ENCODE peak calls at places on chromosomes 1 and 21, in four cellular contexts. One of them, this sample, is unnamed.

GRCh38 chr1:104593418-104594187 is 843.9 kb downstream of the AMY1C start:
- DNase-seq in GM23338: peak
- DNase-seq in hepatocyte: no peak
- DNase-seq in PC-3: no peak
- DNase-seq in this sample: no peak

GRCh38 chr1:9233241-9233941 is 1.2 kb upstream of the H6PD start:
- DNase-seq in GM23338: no peak
- DNase-seq in hepatocyte: peak
- DNase-seq in PC-3: no peak
- DNase-seq in this sample: peak

GRCh38 chr1:44249543-44249942 is 36.3 kb downstream of the DMAP1 start:
- DNase-seq in GM23338: peak
- DNase-seq in hepatocyte: peak
- DNase-seq in PC-3: no peak
- DNase-seq in this sample: no peak

GRCh38 chr1:167482184-167482583 is 36.1 kb downstream of the CD247 start:
- DNase-seq in GM23338: no peak
- DNase-seq in hepatocyte: no peak
- DNase-seq in PC-3: no peak
- DNase-seq in this sample: no peak

GRCh38 chr1:156602557-156602993 is 1.3 kb upstream of the GPATCH4 start:
- DNase-seq in GM23338: peak
- DNase-seq in hepatocyte: no peak
- DNase-seq in PC-3: peak
- DNase-seq in this sample: peak

GRCh38 chr1:205296154-205296553 is 25.4 kb downstream of the NUAK2 start:
- DNase-seq in GM23338: no peak
- DNase-seq in hepatocyte: no peak
- DNase-seq in PC-3: no peak
- DNase-seq in this sample: no peak

GRCh38 chr1:42880384-42880783 is 34.0 kb downstream of the ZNF691 start:
- DNase-seq in GM23338: no peak
- DNase-seq in hepatocyte: no peak
- DNase-seq in PC-3: no peak
- DNase-seq in this sample: no peak

GRCh38 chr1:195082183-195082582 is 1526.1 kb downstream of the KCNT2 start:
- DNase-seq in GM23338: no peak
- DNase-seq in hepatocyte: no peak
- DNase-seq in PC-3: peak
- DNase-seq in this sample: peak

GRCh38 chr1:114248162-114248561 is 94.5 kb upstream of the SYT6 start:
- DNase-seq in GM23338: no peak
- DNase-seq in hepatocyte: no peak
- DNase-seq in PC-3: no peak
- DNase-seq in this sample: no peak

GRCh38 chr1:93604411-93604810 is 77.2 kb downstream of the BCAR3 start:
- DNase-seq in GM23338: no peak
- DNase-seq in hepatocyte: no peak
- DNase-seq in PC-3: no peak
- DNase-seq in this sample: no peak

GRCh38 chr1:65958561-65959350 is 166.1 kb downstream of the PDE4B start:
- DNase-seq in GM23338: peak
- DNase-seq in hepatocyte: peak
- DNase-seq in PC-3: peak
- DNase-seq in this sample: peak

GRCh38 chr1:20439282-20439681 is 46.7 kb downstream of the CAMK2N1 start:
- DNase-seq in GM23338: peak
- DNase-seq in hepatocyte: peak
- DNase-seq in PC-3: peak
- DNase-seq in this sample: peak

GRCh38 chr1:56461158-56462127 is 117.9 kb downstream of the PLPP3 start:
- DNase-seq in GM23338: peak
- DNase-seq in hepatocyte: peak
- DNase-seq in PC-3: no peak
- DNase-seq in this sample: no peak

GRCh38 chr1:174990382-174990999 is 9.3 kb upstream of the CACYBP start:
- DNase-seq in GM23338: no peak
- DNase-seq in hepatocyte: no peak
- DNase-seq in PC-3: peak
- DNase-seq in this sample: peak

GRCh38 chr1:33517596-33518250 is 45.3 kb downstream of the ZSCAN20 start:
- DNase-seq in GM23338: no peak
- DNase-seq in hepatocyte: no peak
- DNase-seq in PC-3: no peak
- DNase-seq in this sample: peak

GRCh38 chr1:112697781-112698201 is 9.1 kb downstream of the RHOC start:
- DNase-seq in GM23338: no peak
- DNase-seq in hepatocyte: no peak
- DNase-seq in PC-3: no peak
- DNase-seq in this sample: no peak

GRCh38 chr1:36386262-36387140 is 777 bp upstream of the STK40 start:
- DNase-seq in GM23338: peak
- DNase-seq in hepatocyte: peak
- DNase-seq in PC-3: peak
- DNase-seq in this sample: peak

GRCh38 chr1:159911668-159912067 is 11.7 kb upstream of the CFAP45 start:
- DNase-seq in GM23338: no peak
- DNase-seq in hepatocyte: no peak
- DNase-seq in PC-3: no peak
- DNase-seq in this sample: no peak

GRCh38 chr21:37365657-37366487 is 701 bp upstream of the DYRK1A start:
- DNase-seq in GM23338: peak
- DNase-seq in hepatocyte: peak
- DNase-seq in PC-3: peak
- DNase-seq in this sample: peak

GRCh38 chr21:17492415-17493168 is 20.3 kb upstream of the CXADR start:
- DNase-seq in GM23338: no peak
- DNase-seq in hepatocyte: peak
- DNase-seq in PC-3: no peak
- DNase-seq in this sample: peak

GRCh38 chr1:76238094-76238551 is 163.6 kb downstream of the ST6GALNAC3 start:
- DNase-seq in GM23338: peak
- DNase-seq in hepatocyte: no peak
- DNase-seq in PC-3: no peak
- DNase-seq in this sample: no peak

GRCh38 chr1:99553301-99553700 is 92.6 kb upstream of the PALMD start:
- DNase-seq in GM23338: no peak
- DNase-seq in hepatocyte: no peak
- DNase-seq in PC-3: no peak
- DNase-seq in this sample: no peak

GRCh38 chr1:244963231-244963826 is 99.0 kb upstream of the HNRNPU start:
- DNase-seq in GM23338: no peak
- DNase-seq in hepatocyte: no peak
- DNase-seq in PC-3: no peak
- DNase-seq in this sample: peak

GRCh38 chr1:244967159-244967558 is 102.8 kb upstream of the HNRNPU start:
- DNase-seq in GM23338: no peak
- DNase-seq in hepatocyte: no peak
- DNase-seq in PC-3: no peak
- DNase-seq in this sample: no peak

GRCh38 chr1:244962140-244962539 is 97.8 kb upstream of the HNRNPU start:
- DNase-seq in GM23338: no peak
- DNase-seq in hepatocyte: no peak
- DNase-seq in PC-3: no peak
- DNase-seq in this sample: peak

GRCh38 chr1:244965182-244965581 is 100.8 kb upstream of the HNRNPU start:
- DNase-seq in GM23338: no peak
- DNase-seq in hepatocyte: no peak
- DNase-seq in PC-3: no peak
- DNase-seq in this sample: no peak

GRCh38 chr1:244964112-244964971 is 100.0 kb upstream of the HNRNPU start:
- DNase-seq in GM23338: peak
- DNase-seq in hepatocyte: peak
- DNase-seq in PC-3: peak
- DNase-seq in this sample: peak
- TF ChIP-seq EZH2phosphoT487 in GM23338: no peak
- TF ChIP-seq EZH2phosphoT487 in hepatocyte: no peak
- TF ChIP-seq EZH2phosphoT487 in PC-3: no peak
- TF ChIP-seq EZH2phosphoT487 in this sample: no peak

DNA sequence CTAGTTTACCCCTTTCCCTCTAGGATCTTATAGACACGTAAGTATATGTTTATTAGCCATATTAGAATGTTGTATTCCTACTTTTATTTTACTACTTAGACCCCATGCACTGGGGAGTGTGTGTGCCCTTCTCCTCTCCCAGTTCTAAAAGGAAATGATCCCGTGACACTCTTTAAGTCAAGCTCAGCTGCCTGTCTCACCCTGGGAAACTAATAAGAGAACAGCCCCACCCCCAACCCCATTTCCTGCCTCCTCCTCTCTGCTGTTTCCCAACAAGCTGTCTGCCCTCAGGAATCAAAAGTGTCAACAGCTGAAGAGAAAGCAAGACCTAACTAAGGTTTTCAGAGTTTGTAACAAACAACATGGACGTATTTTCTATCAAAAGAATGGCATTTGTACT is 92.6 kb upstream of the VAV3 start:
- DNase-seq in GM23338: peak
- DNase-seq in hepatocyte: peak
- DNase-seq in PC-3: no peak
- DNase-seq in this sample: no peak
- TF ChIP-seq EZH2phosphoT487 in GM23338: no peak
- TF ChIP-seq EZH2phosphoT487 in hepatocyte: no peak
- TF ChIP-seq EZH2phosphoT487 in PC-3: no peak
- TF ChIP-seq EZH2phosphoT487 in this sample: no peak

GRCh38 chr1:54694771-54695170 is 20.9 kb upstream of the TTC4 start:
- DNase-seq in GM23338: no peak
- DNase-seq in hepatocyte: no peak
- DNase-seq in PC-3: no peak
- DNase-seq in this sample: no peak

GRCh38 chr1:54695221-54695620 is 20.4 kb upstream of the TTC4 start:
- DNase-seq in GM23338: no peak
- DNase-seq in hepatocyte: no peak
- DNase-seq in PC-3: no peak
- DNase-seq in this sample: no peak

GRCh38 chr1:54695764-54696163 is 19.9 kb upstream of the TTC4 start:
- DNase-seq in GM23338: no peak
- DNase-seq in hepatocyte: no peak
- DNase-seq in PC-3: no peak
- DNase-seq in this sample: no peak

GRCh38 chr1:54697896-54698295 is 17.8 kb upstream of the TTC4 start:
- DNase-seq in GM23338: no peak
- DNase-seq in hepatocyte: no peak
- DNase-seq in PC-3: no peak
- DNase-seq in this sample: no peak

GRCh38 chr1:54696262-54696661 is 19.4 kb upstream of the TTC4 start:
- DNase-seq in GM23338: no peak
- DNase-seq in hepatocyte: no peak
- DNase-seq in PC-3: no peak
- DNase-seq in this sample: no peak
- TF ChIP-seq EZH2phosphoT487 in GM23338: no peak
- TF ChIP-seq EZH2phosphoT487 in hepatocyte: no peak
- TF ChIP-seq EZH2phosphoT487 in PC-3: no peak
- TF ChIP-seq EZH2phosphoT487 in this sample: no peak

DNA sequence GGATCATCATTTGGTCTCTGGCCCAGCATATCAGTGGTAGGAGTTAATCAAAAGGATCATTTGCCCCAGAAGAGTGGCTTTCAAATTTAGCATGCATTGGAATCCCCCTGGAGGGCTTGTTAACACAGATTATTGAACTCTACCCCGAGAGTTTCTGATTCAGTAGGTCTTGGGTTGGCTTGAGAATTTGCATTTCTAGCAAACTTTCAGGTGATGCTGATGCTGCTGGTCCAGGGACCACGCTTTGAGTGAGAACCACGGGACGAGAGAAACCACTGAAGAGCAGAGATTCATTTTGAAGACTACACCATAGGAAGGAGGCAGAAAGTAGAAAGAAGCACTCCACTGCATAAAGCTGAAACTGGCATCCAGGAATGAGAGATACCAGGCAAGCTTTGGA is 81.3 kb upstream of the DUSP10 start:
- DNase-seq in GM23338: no peak
- DNase-seq in hepatocyte: no peak
- DNase-seq in PC-3: no peak
- DNase-seq in this sample: no peak
- TF ChIP-seq EZH2phosphoT487 in GM23338: no peak
- TF ChIP-seq EZH2phosphoT487 in hepatocyte: no peak
- TF ChIP-seq EZH2phosphoT487 in PC-3: no peak
- TF ChIP-seq EZH2phosphoT487 in this sample: no peak

GRCh38 chr1:60759257-60759656 is 323.1 kb upstream of the NFIA start:
- DNase-seq in GM23338: no peak
- DNase-seq in hepatocyte: no peak
- DNase-seq in PC-3: no peak
- DNase-seq in this sample: no peak
- TF ChIP-seq EZH2phosphoT487 in GM23338: no peak
- TF ChIP-seq EZH2phosphoT487 in hepatocyte: no peak
- TF ChIP-seq EZH2phosphoT487 in PC-3: no peak
- TF ChIP-seq EZH2phosphoT487 in this sample: no peak